ENCODE peak calls at places on chromosomes 12 and 14, in four cellular contexts. One of them, this sample, is unnamed.

GRCh38 chr14:33432407-33433023 is 493.8 kb downstream of the NPAS3 start:
- DNase-seq in progenitor cell of endocrine pancreas: no peak
- DNase-seq in suprapubic skin: no peak
- DNase-seq in MCF 10A: peak; percentile 56
- DNase-seq in this sample: no peak

GRCh38 chr14:32430326-32430725 is 101.2 kb downstream of the AKAP6 start:
- DNase-seq in progenitor cell of endocrine pancreas: no peak
- DNase-seq in MCF 10A: no peak
- DNase-seq in suprapubic skin: no peak
- DNase-seq in this sample: no peak

GRCh38 chr12:132286912-132287311 is 42.5 kb downstream of the GALNT9 start:
- DNase-seq in suprapubic skin: no peak
- DNase-seq in progenitor cell of endocrine pancreas: no peak
- DNase-seq in MCF 10A: peak; percentile 87
- DNase-seq in this sample: no peak

GRCh38 chr12:9340422-9341259 is 132.4 kb upstream of the PZP start:
- DNase-seq in progenitor cell of endocrine pancreas: no peak
- DNase-seq in suprapubic skin: no peak
- DNase-seq in MCF 10A: peak; percentile 12
- DNase-seq in this sample: no peak

GRCh38 chr12:57518176-57518919 is 2.0 kb downstream of the DDIT3 start:
- DNase-seq in suprapubic skin: no peak
- DNase-seq in MCF 10A: no peak
- DNase-seq in progenitor cell of endocrine pancreas: no peak
- DNase-seq in this sample: no peak

GRCh38 chr14:20757963-20758362 is 10.2 kb upstream of the EDDM3B start:
- DNase-seq in progenitor cell of endocrine pancreas: no peak
- DNase-seq in MCF 10A: no peak
- DNase-seq in suprapubic skin: no peak
- DNase-seq in this sample: peak; percentile 9

GRCh38 chr14:99945732-99946651 is 119.2 kb upstream of the EVL start:
- DNase-seq in progenitor cell of endocrine pancreas: no peak
- DNase-seq in suprapubic skin: no peak
- DNase-seq in MCF 10A: peak; percentile 17
- DNase-seq in this sample: no peak

GRCh38 chr12:30850684-30851083 is 75.9 kb upstream of the TSPAN11 start:
- DNase-seq in suprapubic skin: no peak
- DNase-seq in progenitor cell of endocrine pancreas: no peak
- DNase-seq in MCF 10A: no peak
- DNase-seq in this sample: no peak

GRCh38 chr12:59322473-59322872 is 273.4 kb upstream of the SLC16A7 start:
- DNase-seq in MCF 10A: no peak
- DNase-seq in progenitor cell of endocrine pancreas: no peak
- DNase-seq in suprapubic skin: no peak
- DNase-seq in this sample: no peak

DNA sequence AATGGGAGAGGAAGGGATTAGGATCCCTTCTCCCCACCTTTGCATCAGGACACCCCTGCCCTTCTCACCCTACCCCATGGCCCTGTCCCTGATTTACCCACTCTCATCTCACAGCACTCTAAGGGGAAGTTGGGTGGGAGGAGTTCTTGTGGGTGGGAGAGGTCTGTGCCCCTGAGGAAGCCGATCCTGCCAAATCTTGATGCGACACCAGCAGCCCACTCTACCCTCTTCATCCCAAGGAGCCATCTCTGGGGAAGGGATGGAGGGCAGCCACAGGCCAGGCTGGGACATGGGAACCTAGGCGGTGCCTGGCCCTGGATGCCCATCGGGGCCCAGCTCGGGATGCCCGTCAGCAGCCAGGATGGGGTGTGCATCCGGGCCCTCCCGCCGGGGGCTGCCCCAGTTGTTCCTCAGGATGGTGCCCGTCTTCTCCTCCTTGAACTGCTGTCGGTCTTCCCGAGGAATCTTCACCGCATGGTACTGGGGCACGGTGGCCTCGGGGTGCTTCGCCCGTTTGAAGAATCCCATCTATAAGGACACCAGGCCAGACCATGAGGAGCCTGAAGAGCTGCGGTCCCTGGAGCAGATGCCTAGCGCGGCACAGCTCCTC is 22.8 kb downstream of the ITGA7 start:
- DNase-seq in suprapubic skin: no peak
- DNase-seq in progenitor cell of endocrine pancreas: no peak
- DNase-seq in MCF 10A: no peak
- DNase-seq in this sample: no peak
- TF ChIP-seq CTCF in suprapubic skin: no peak
- TF ChIP-seq CTCF in progenitor cell of endocrine pancreas: no peak
- TF ChIP-seq CTCF in MCF 10A: no peak
- TF ChIP-seq CTCF in this sample: no peak

GRCh38 chr14:103694572-103695026 is 20.7 kb downstream of the XRCC3 start:
- DNase-seq in suprapubic skin: peak; percentile 54
- DNase-seq in progenitor cell of endocrine pancreas: no peak
- DNase-seq in MCF 10A: no peak
- DNase-seq in this sample: no peak
- TF ChIP-seq CTCF in suprapubic skin: no peak
- TF ChIP-seq CTCF in progenitor cell of endocrine pancreas: no peak
- TF ChIP-seq CTCF in MCF 10A: no peak
- TF ChIP-seq CTCF in this sample: no peak

GRCh38 chr14:91317381-91318313 is 73.1 kb upstream of the GPR68 start:
- DNase-seq in suprapubic skin: no peak
- DNase-seq in MCF 10A: peak; percentile 90
- DNase-seq in progenitor cell of endocrine pancreas: no peak
- DNase-seq in this sample: peak; percentile 81

GRCh38 chr14:91316761-91317160 is 72.3 kb upstream of the GPR68 start:
- DNase-seq in progenitor cell of endocrine pancreas: no peak
- DNase-seq in suprapubic skin: no peak
- DNase-seq in MCF 10A: no peak
- DNase-seq in this sample: no peak

GRCh38 chr14:91313852-91314251 is 69.3 kb upstream of the GPR68 start:
- DNase-seq in suprapubic skin: no peak
- DNase-seq in progenitor cell of endocrine pancreas: no peak
- DNase-seq in MCF 10A: no peak
- DNase-seq in this sample: no peak

GRCh38 chr14:91313154-91313850 is 68.8 kb upstream of the GPR68 start:
- DNase-seq in suprapubic skin: no peak
- DNase-seq in MCF 10A: no peak
- DNase-seq in progenitor cell of endocrine pancreas: no peak
- DNase-seq in this sample: no peak

DNA sequence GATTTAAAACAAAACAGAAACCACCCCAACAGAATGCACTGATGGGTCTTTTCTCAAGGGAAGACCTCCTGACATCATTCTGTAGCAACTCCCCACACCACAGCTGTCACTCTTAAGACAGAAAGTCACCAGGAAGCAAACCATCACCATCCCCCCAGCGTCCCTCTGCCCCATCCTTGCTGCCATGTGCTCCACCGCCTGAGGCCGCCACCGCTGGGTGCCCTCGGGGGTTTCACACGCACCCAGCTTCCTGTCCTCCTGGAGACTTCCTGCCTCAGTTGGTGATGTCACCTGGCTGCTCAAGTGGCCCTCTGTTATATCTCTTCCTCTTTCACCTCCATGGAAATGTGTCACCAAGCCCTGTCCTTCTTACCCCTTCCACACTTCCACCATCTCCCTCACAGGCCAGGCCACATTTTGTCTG is 71.4 kb upstream of the GPR68 start:
- DNase-seq in suprapubic skin: no peak
- DNase-seq in MCF 10A: no peak
- DNase-seq in progenitor cell of endocrine pancreas: no peak
- DNase-seq in this sample: peak; percentile 60
- TF ChIP-seq CTCF in suprapubic skin: no peak
- TF ChIP-seq CTCF in MCF 10A: no peak
- TF ChIP-seq CTCF in progenitor cell of endocrine pancreas: no peak
- TF ChIP-seq CTCF in this sample: peak; percentile 17

GRCh38 chr12:2751230-2751629 is 43.5 kb upstream of the FKBP4 start:
- DNase-seq in progenitor cell of endocrine pancreas: no peak
- DNase-seq in suprapubic skin: no peak
- DNase-seq in MCF 10A: no peak
- DNase-seq in this sample: no peak

GRCh38 chr12:2753536-2753935 is 41.2 kb upstream of the FKBP4 start:
- DNase-seq in suprapubic skin: no peak
- DNase-seq in MCF 10A: no peak
- DNase-seq in progenitor cell of endocrine pancreas: no peak
- DNase-seq in this sample: no peak

GRCh38 chr12:2751686-2752085 is 43.1 kb upstream of the FKBP4 start:
- DNase-seq in MCF 10A: no peak
- DNase-seq in suprapubic skin: no peak
- DNase-seq in progenitor cell of endocrine pancreas: no peak
- DNase-seq in this sample: no peak

GRCh38 chr12:2754208-2754607 is 40.6 kb upstream of the FKBP4 start:
- DNase-seq in progenitor cell of endocrine pancreas: no peak
- DNase-seq in MCF 10A: no peak
- DNase-seq in suprapubic skin: no peak
- DNase-seq in this sample: no peak

DNA sequence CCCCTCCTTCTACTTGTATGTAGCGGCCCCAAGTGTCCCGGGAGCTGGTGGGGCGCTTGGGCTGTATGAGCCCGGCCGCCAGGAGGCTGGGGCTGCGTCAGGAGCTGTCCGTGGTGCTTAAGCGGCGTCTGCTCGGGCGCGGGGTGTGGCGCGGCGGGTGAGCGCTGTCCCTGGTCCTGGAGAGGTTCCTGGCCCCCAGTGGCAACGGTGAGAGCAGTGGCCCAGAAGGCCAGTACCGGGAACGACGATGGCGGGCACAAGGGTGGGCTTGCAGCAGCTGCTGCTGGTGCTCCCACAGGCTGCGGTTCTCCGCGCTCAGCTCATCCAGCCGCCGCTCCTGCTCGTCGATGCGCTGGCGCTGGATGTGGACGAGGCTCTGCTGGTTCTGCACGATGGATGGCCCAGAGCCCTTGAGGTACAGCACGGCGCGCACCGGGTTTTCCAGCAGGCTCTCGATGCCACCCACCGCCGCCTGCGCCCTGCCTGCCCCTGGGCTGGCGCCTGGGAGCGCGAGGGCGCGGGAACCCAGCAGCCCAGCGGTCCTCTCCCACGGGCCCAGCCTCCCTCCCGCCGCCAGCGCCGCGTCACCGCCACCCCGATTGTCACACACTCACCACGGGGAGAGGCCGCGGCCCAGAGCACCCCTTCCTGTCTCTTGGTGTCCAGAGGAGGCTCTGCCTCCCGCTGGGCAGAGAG is 41.9 kb upstream of the FKBP4 start:
- DNase-seq in MCF 10A: peak; percentile 65
- DNase-seq in suprapubic skin: no peak
- DNase-seq in progenitor cell of endocrine pancreas: peak; percentile 98
- DNase-seq in this sample: peak; percentile 68
- TF ChIP-seq CTCF in MCF 10A: no peak
- TF ChIP-seq CTCF in suprapubic skin: no peak
- TF ChIP-seq CTCF in progenitor cell of endocrine pancreas: peak; percentile 15
- TF ChIP-seq CTCF in this sample: no peak

GRCh38 chr12:3771853-3772252 is 18.9 kb upstream of the CRACR2A start:
- DNase-seq in progenitor cell of endocrine pancreas: no peak
- DNase-seq in suprapubic skin: no peak
- DNase-seq in MCF 10A: no peak
- DNase-seq in this sample: no peak

GRCh38 chr12:3775385-3776035 is 22.6 kb upstream of the CRACR2A start:
- DNase-seq in suprapubic skin: no peak
- DNase-seq in progenitor cell of endocrine pancreas: no peak
- DNase-seq in MCF 10A: no peak
- DNase-seq in this sample: no peak

GRCh38 chr12:3772380-3772779 is 19.5 kb upstream of the CRACR2A start:
- DNase-seq in progenitor cell of endocrine pancreas: no peak
- DNase-seq in MCF 10A: peak; percentile 27
- DNase-seq in suprapubic skin: no peak
- DNase-seq in this sample: no peak

GRCh38 chr12:3777206-3777809 is 24.4 kb upstream of the CRACR2A start:
- DNase-seq in progenitor cell of endocrine pancreas: no peak
- DNase-seq in suprapubic skin: no peak
- DNase-seq in MCF 10A: peak; percentile 58
- DNase-seq in this sample: no peak
- TF ChIP-seq CTCF in progenitor cell of endocrine pancreas: peak; percentile 89
- TF ChIP-seq CTCF in suprapubic skin: peak; percentile 54
- TF ChIP-seq CTCF in MCF 10A: peak; percentile 64
- TF ChIP-seq CTCF in this sample: peak; percentile 75

GRCh38 chr14:71314717-71315116 is 407.5 kb downstream of the PCNX1 start:
- DNase-seq in suprapubic skin: no peak
- DNase-seq in MCF 10A: no peak
- DNase-seq in progenitor cell of endocrine pancreas: no peak
- DNase-seq in this sample: no peak

GRCh38 chr14:71311061-71311460 is 403.8 kb downstream of the PCNX1 start:
- DNase-seq in MCF 10A: no peak
- DNase-seq in progenitor cell of endocrine pancreas: no peak
- DNase-seq in suprapubic skin: no peak
- DNase-seq in this sample: no peak

GRCh38 chr14:71308671-71309070 is 401.4 kb downstream of the PCNX1 start:
- DNase-seq in suprapubic skin: no peak
- DNase-seq in progenitor cell of endocrine pancreas: no peak
- DNase-seq in MCF 10A: no peak
- DNase-seq in this sample: no peak

GRCh38 chr14:71304588-71305133 is 397.4 kb downstream of the PCNX1 start:
- DNase-seq in MCF 10A: no peak
- DNase-seq in suprapubic skin: no peak
- DNase-seq in progenitor cell of endocrine pancreas: no peak
- DNase-seq in this sample: no peak

DNA sequence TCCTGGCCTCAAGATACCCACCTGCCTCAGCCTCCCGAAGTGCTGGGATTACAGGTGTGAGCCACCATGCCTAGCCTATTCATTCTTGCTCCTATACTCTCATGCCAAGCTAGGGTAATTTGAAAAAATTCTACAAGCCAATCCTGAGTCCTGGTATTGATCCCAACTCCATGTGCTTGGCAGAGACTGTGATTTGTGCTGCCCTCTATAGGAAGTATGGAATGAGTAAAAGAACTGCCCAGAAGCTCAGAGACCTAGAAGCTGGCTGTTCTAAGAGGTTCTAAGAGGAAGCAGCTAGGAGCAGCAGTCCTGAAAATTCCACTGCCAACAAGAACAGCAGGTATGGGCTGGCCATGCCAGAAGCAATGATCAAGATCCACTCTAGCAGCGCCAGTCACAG is 402.5 kb downstream of the PCNX1 start:
- DNase-seq in MCF 10A: no peak
- DNase-seq in suprapubic skin: no peak
- DNase-seq in progenitor cell of endocrine pancreas: no peak
- DNase-seq in this sample: no peak
- TF ChIP-seq CTCF in MCF 10A: no peak
- TF ChIP-seq CTCF in suprapubic skin: no peak
- TF ChIP-seq CTCF in progenitor cell of endocrine pancreas: peak; percentile 51
- TF ChIP-seq CTCF in this sample: no peak

GRCh38 chr12:47214771-47215170 is 135.0 kb upstream of the AMIGO2 start:
- DNase-seq in progenitor cell of endocrine pancreas: no peak
- DNase-seq in suprapubic skin: no peak
- DNase-seq in MCF 10A: no peak
- DNase-seq in this sample: no peak
- TF ChIP-seq CTCF in progenitor cell of endocrine pancreas: no peak
- TF ChIP-seq CTCF in suprapubic skin: no peak
- TF ChIP-seq CTCF in MCF 10A: no peak
- TF ChIP-seq CTCF in this sample: no peak

GRCh38 chr14:106662947-106663346 is 1136.6 kb downstream of the TMEM121 start:
- DNase-seq in progenitor cell of endocrine pancreas: no peak
- DNase-seq in MCF 10A: no peak
- DNase-seq in suprapubic skin: no peak
- DNase-seq in this sample: no peak

GRCh38 chr14:106652494-106652893 is 1126.1 kb downstream of the TMEM121 start:
- DNase-seq in suprapubic skin: no peak
- DNase-seq in progenitor cell of endocrine pancreas: no peak
- DNase-seq in MCF 10A: peak; percentile 57
- DNase-seq in this sample: no peak

GRCh38 chr14:106657460-106657859 is 1131.1 kb downstream of the TMEM121 start:
- DNase-seq in suprapubic skin: no peak
- DNase-seq in MCF 10A: no peak
- DNase-seq in progenitor cell of endocrine pancreas: no peak
- DNase-seq in this sample: peak; percentile 66
- TF ChIP-seq CTCF in suprapubic skin: no peak
- TF ChIP-seq CTCF in MCF 10A: no peak
- TF ChIP-seq CTCF in progenitor cell of endocrine pancreas: no peak
- TF ChIP-seq CTCF in this sample: peak; percentile 67

This sample was measured in CD4-positive, alpha-beta T cell.